ENCODE peak calls at places on chromosome 21, in five cellular contexts. J is CD4-positive, alpha-beta T cell; A is A549; H is tibial artery; B is body of pancreas. I is an unnamed sample.

GRCh38 chr21:44726803-44727202 is 15.4 kb upstream of the TSPEAR start:
- DNase-seq in J (no peak), A (no peak), H (no peak), B (no peak), I (no peak)

GRCh38 chr21:33063907-33064622 is 5.9 kb upstream of the OLIG1 start:
- DNase-seq in J (no peak), A (no peak), H (no peak), B (no peak), I (no peak)

GRCh38 chr21:25582164-25582563 is 25.1 kb downstream of the MRPL39 start:
- DNase-seq in J (no peak), A (no peak), H (no peak), B (no peak), I (no peak)

GRCh38 chr21:25457411-25457810 is 149.9 kb downstream of the MRPL39 start:
- DNase-seq in J (no peak), A (no peak), H (no peak), B (no peak), I (peak; percentile 67)

GRCh38 chr21:40173833-40174232 is 306.6 kb downstream of the PCP4 start:
- DNase-seq in J (no peak), A (no peak), H (no peak), B (no peak), I (no peak)

GRCh38 chr21:44903689-44904088 is 17.0 kb downstream of the ITGB2 start:
- DNase-seq in J (no peak), A (no peak), H (no peak), B (no peak), I (no peak)

GRCh38 chr21:26140185-26140584 is 30.4 kb downstream of the APP start:
- DNase-seq in J (no peak), A (peak; percentile 93), H (peak; percentile 60), B (no peak), I (peak; percentile 84)

GRCh38 chr21:33015091-33015490 is 10.6 kb upstream of the OLIG2 start:
- DNase-seq in J (no peak), A (no peak), H (no peak), B (no peak), I (no peak)

GRCh38 chr21:30033441-30033840 is 93.6 kb upstream of the GRIK1 start:
- DNase-seq in J (no peak), A (no peak), H (no peak), B (no peak), I (no peak)

GRCh38 chr21:31557956-31558838 is 101.3 kb upstream of the SOD1 start:
- DNase-seq in J (peak; percentile 18), A (no peak), H (no peak), B (peak; percentile 13), I (no peak)

GRCh38 chr21:15199940-15200339 is 135.1 kb upstream of the NRIP1 start:
- DNase-seq in J (no peak), A (no peak), H (no peak), B (no peak), I (no peak)

GRCh38 chr21:30600787-30601186 is at the start of gene KRTAP22-1:
- DNase-seq in J (no peak), A (no peak), H (no peak), B (no peak), I (no peak)

GRCh38 chr21:33383056-33383888 is 19.9 kb upstream of the IFNGR2 start:
- DNase-seq in J (peak; percentile 51), A (peak; percentile 71), H (peak; percentile 71), B (peak; percentile 59), I (peak; percentile 90)

GRCh38 chr21:28442085-28442484 is 550.6 kb downstream of the LTN1 start:
- DNase-seq in J (no peak), A (no peak), H (no peak), B (no peak), I (no peak)

GRCh38 chr21:28439852-28440251 is 552.8 kb downstream of the LTN1 start:
- DNase-seq in J (no peak), A (no peak), H (no peak), B (no peak), I (no peak)

GRCh38 chr21:28436286-28436932 is 556.3 kb downstream of the LTN1 start:
- DNase-seq in J (no peak), A (no peak), H (no peak), B (no peak), I (peak; percentile 10)

GRCh38 chr21:28442624-28443023 is 550.1 kb downstream of the LTN1 start:
- DNase-seq in J (no peak), A (no peak), H (no peak), B (no peak), I (peak; percentile 18)

GRCh38 chr21:28439246-28439645 is 553.4 kb downstream of the LTN1 start:
- DNase-seq in J (no peak), A (no peak), H (no peak), B (no peak), I (no peak)
- H3K27ac ChIP-seq in J (no peak overlapping the region), A (no peak overlapping the region), H (no peak overlapping the region), B (no peak overlapping the region), I (no peak overlapping the region)

DNA sequence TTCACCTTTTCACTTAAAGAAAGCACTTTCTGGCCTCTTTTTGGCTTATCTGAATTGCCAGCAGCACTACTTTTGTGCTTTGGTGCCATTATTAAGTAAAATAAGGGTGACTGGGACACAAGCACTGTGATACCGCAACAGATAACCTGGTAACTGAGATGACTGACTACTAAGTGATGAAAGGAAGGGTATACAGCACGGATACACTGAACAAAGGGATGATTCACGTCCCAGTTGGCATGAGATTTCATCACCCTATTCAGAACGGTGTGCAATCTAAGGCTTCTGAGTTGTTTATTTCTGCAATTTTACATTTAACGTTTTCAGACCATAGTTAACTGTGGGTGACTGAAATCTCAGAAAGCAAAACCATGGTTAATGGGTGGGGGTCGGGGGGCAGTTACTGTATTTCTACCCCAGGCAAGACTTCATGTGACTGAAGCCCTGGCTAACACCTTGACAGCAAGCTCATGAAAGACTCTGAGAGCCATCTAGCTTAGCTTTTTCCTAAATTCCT is 102.8 kb downstream of the CLIC6 start:
- DNase-seq in J (no peak), A (peak; percentile 57), H (no peak), B (no peak), I (peak; percentile 64)
- H3K27ac ChIP-seq in J (no peak overlapping the region), A (peak overlapping the region; percentile 93), H (no peak overlapping the region), B (no peak overlapping the region), I (peak overlapping the region; percentile 90)

DNA sequence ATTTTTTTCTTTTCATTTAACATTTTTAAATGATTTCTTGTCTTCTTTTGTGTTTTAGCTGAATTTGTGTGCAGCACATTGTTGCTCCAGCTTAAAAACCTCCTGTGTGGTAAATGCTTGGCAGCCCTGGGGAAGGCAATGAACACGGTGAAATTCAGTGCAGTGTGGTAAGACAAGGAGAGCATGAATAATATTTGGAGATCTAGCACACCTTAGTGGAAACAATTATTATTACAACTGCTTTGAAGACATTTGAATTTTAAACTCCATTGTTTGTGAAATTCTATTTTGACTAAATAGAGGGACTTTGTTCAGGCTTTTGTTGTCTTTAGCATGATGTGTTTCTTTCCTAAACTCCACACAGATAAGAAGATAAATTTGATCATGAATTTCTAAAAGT is 242.6 kb upstream of the CXADR start:
- DNase-seq in J (no peak), A (peak; percentile 18), H (peak; percentile 51), B (peak; percentile 11), I (no peak)
- H3K27ac ChIP-seq in J (no peak overlapping the region), A (no peak overlapping the region), H (no peak overlapping the region), B (no peak overlapping the region), I (no peak overlapping the region)

GRCh38 chr21:36676039-36676950 is 22.6 kb upstream of the SIM2 start:
- DNase-seq in J (no peak), A (no peak), H (no peak), B (no peak), I (no peak)
- H3K27ac ChIP-seq in J (no peak overlapping the region), A (no peak overlapping the region), H (no peak overlapping the region), B (no peak overlapping the region), I (no peak overlapping the region)

GRCh38 chr21:27713159-27714109 is 746.5 kb upstream of the ADAMTS5 start:
- DNase-seq in J (no peak), A (no peak), H (no peak), B (peak; percentile 20), I (no peak)
- H3K27ac ChIP-seq in J (no peak overlapping the region), A (no peak overlapping the region), H (no peak overlapping the region), B (no peak overlapping the region), I (peak overlapping the region; percentile 39)

GRCh38 chr21:35530726-35531125 is 481.6 kb upstream of the RUNX1 start:
- DNase-seq in J (no peak), A (no peak), H (no peak), B (no peak), I (no peak)

GRCh38 chr21:35528109-35529042 is 479.3 kb upstream of the RUNX1 start:
- DNase-seq in J (peak; percentile 44), A (no peak), H (no peak), B (no peak), I (no peak)

GRCh38 chr21:35527358-35527757 is 478.3 kb upstream of the RUNX1 start:
- DNase-seq in J (no peak), A (no peak), H (no peak), B (no peak), I (no peak)

GRCh38 chr21:35525443-35525842 is 476.3 kb upstream of the RUNX1 start:
- DNase-seq in J (no peak), A (no peak), H (no peak), B (no peak), I (peak; percentile 36)

GRCh38 chr21:35529141-35529863 is 480.2 kb upstream of the RUNX1 start:
- DNase-seq in J (no peak), A (no peak), H (no peak), B (no peak), I (no peak)
- H3K27ac ChIP-seq in J (peak overlapping the region; percentile 71), A (no peak overlapping the region), H (no peak overlapping the region), B (no peak overlapping the region), I (no peak overlapping the region)

GRCh38 chr21:46057710-46058241 is 40.1 kb upstream of the COL6A2 start:
- DNase-seq in J (no peak), A (no peak), H (no peak), B (no peak), I (no peak)
- H3K27ac ChIP-seq in J (no peak overlapping the region), A (no peak overlapping the region), H (peak overlapping the region; percentile 97), B (no peak overlapping the region), I (no peak overlapping the region)

GRCh38 chr21:41711416-41712023 is 55.3 kb downstream of the RIPK4 start:
- DNase-seq in J (no peak), A (no peak), H (no peak), B (no peak), I (no peak)

GRCh38 chr21:41709965-41710822 is 56.7 kb downstream of the RIPK4 start:
- DNase-seq in J (no peak), A (no peak), H (no peak), B (no peak), I (no peak)

GRCh38 chr21:41710823-41711160 is 56.1 kb downstream of the RIPK4 start:
- DNase-seq in J (no peak), A (no peak), H (no peak), B (no peak), I (no peak)

GRCh38 chr21:41707231-41707988 is 59.4 kb downstream of the RIPK4 start:
- DNase-seq in J (no peak), A (no peak), H (no peak), B (no peak), I (no peak)

DNA sequence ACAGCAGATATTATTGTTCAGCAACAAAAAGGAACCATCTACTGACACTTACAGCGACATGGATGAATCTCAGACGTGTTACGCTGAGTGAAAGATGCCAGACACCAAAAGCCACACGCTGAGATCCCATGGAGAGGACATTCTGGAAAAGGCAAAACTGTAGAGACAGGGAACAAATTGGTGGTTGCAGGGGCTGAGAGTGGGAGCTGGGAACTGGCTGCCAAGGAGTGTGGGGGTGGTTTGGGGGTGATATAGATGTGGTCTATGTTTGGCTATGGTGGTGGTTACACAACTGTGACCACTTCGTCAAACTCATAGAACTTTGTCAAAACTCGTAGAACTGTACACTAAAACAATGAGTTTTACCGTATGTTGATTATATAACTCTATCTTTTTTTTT is 57.7 kb downstream of the RIPK4 start:
- DNase-seq in J (no peak), A (no peak), H (no peak), B (no peak), I (no peak)
- H3K27ac ChIP-seq in J (no peak overlapping the region), A (no peak overlapping the region), H (no peak overlapping the region), B (no peak overlapping the region), I (no peak overlapping the region)